ENCODE peak calls at places on chromosome 4, in four cellular contexts. M is neural progenitor cell, D is cardiac muscle cell, E is GM12864. U is an unnamed sample.
A peak's percentile ranks its signal among the peaks of the same experiment; 100 is the strongest.

GRCh38 chr4:120709986-120710385 is 212.5 kb downstream of the PRDM5 start:
- DNase-seq in M (no peak), D (no peak), E (no peak), U (no peak)

GRCh38 chr4:128854433-128854832 is 44.9 kb downstream of the JADE1 start:
- DNase-seq in M (no peak), D (no peak), E (no peak), U (peak; percentile 52)

GRCh38 chr4:20711335-20711734 is 11.1 kb downstream of the PACRGL start:
- DNase-seq in M (no peak), D (no peak), E (no peak), U (no peak)

GRCh38 chr4:118308306-118309030 is 44.3 kb downstream of the PRSS12 start:
- DNase-seq in M (no peak), D (no peak), E (no peak), U (no peak)

GRCh38 chr4:84573738-84574720 is 8.9 kb upstream of the CDS1 start:
- DNase-seq in M (no peak), D (no peak), E (no peak), U (no peak)

GRCh38 chr4:151744614-151745013 is 16.2 kb downstream of the GATB start:
- DNase-seq in M (no peak), D (no peak), E (no peak), U (peak; percentile 43)

GRCh38 chr4:182738283-182739047 is 178.7 kb downstream of the DCTD start:
- DNase-seq in M (no peak), D (no peak), E (no peak), U (no peak)

GRCh38 chr4:107210450-107211239 is 174.5 kb upstream of the DKK2 start:
- DNase-seq in M (no peak), D (peak; percentile 8), E (no peak), U (no peak)

GRCh38 chr4:95732061-95732460 is 107.8 kb upstream of the PDHA2 start:
- DNase-seq in M (no peak), D (no peak), E (no peak), U (no peak)

GRCh38 chr4:118099106-118099505 is 64.8 kb downstream of the NDST3 start:
- DNase-seq in M (no peak), D (no peak), E (no peak), U (no peak)

GRCh38 chr4:76197971-76198410 is 15.6 kb downstream of the SCARB2 start:
- DNase-seq in M (peak; percentile 45), D (no peak), E (no peak), U (peak; percentile 57)

GRCh38 chr4:122930877-122931276 is 8.5 kb upstream of the NUDT6 start:
- DNase-seq in M (no peak), D (peak; percentile 5), E (no peak), U (no peak)

GRCh38 chr4:41400296-41400695 is 137.7 kb upstream of the LIMCH1 start:
- DNase-seq in M (no peak), D (no peak), E (no peak), U (no peak)

GRCh38 chr4:2791518-2792395 is 1.1 kb upstream of the SH3BP2 start:
- DNase-seq in M (peak; percentile 1), D (no peak), E (no peak), U (peak; percentile 0)

GRCh38 chr4:75790024-75790423 is 65.6 kb downstream of the USO1 start:
- DNase-seq in M (no peak), D (no peak), E (no peak), U (no peak)

GRCh38 chr4:87058272-87059073 is 123.7 kb downstream of the AFF1 start:
- DNase-seq in M (peak; percentile 72), D (no peak), E (no peak), U (peak; percentile 42)

GRCh38 chr4:93687304-93687703 is 141.2 kb upstream of the ATOH1 start:
- DNase-seq in M (no peak), D (no peak), E (no peak), U (no peak)

GRCh38 chr4:22029803-22030202 is 81.2 kb upstream of the KCNIP4 start:
- DNase-seq in M (no peak), D (no peak), E (no peak), U (no peak)

GRCh38 chr4:31649878-31650277 is 929.7 kb downstream of the PCDH7 start:
- DNase-seq in M (no peak), D (no peak), E (no peak), U (no peak)

GRCh38 chr4:20890752-20891151 is 190.5 kb downstream of the PACRGL start:
- DNase-seq in M (no peak), D (no peak), E (no peak), U (no peak)

GRCh38 chr4:24973471-24974251 is 57.1 kb downstream of the LGI2 start:
- DNase-seq in M (no peak), D (no peak), E (no peak), U (no peak)

GRCh38 chr4:122898370-122899150 is 23.8 kb downstream of the NUDT6 start:
- DNase-seq in M (no peak), D (no peak), E (no peak), U (no peak)

GRCh38 chr4:128553665-128554515 is 255.6 kb upstream of the JADE1 start:
- DNase-seq in M (no peak), D (no peak), E (no peak), U (no peak)

GRCh38 chr4:74056858-74057562 is 18.5 kb upstream of the CXCL3 start:
- DNase-seq in M (no peak), D (no peak), E (no peak), U (no peak)

GRCh38 chr4:64799751-64800150 is 390.5 kb upstream of the TECRL start:
- DNase-seq in M (peak; percentile 28), D (peak; percentile 5), E (no peak), U (peak; percentile 7)

GRCh38 chr4:158578476-158578875 is 56.8 kb downstream of the RXFP1 start:
- DNase-seq in M (no peak), D (peak; percentile 31), E (no peak), U (no peak)

GRCh38 chr4:124884316-124884715 is 171.8 kb upstream of the ANKRD50 start:
- DNase-seq in M (no peak), D (no peak), E (no peak), U (no peak)

GRCh38 chr4:82044141-82044993 is 329.4 kb downstream of the HNRNPD start:
- DNase-seq in M (peak; percentile 88), D (peak; percentile 87), E (no peak), U (no peak)

GRCh38 chr4:101584306-101584705 is 206.2 kb upstream of the BANK1 start:
- DNase-seq in M (no peak), D (no peak), E (no peak), U (no peak)

GRCh38 chr4:7337196-7338058 is 97.3 kb downstream of the PSAPL1 start:
- DNase-seq in M (no peak), D (no peak), E (no peak), U (no peak)
- TF ChIP-seq CTCF in M (no peak), D (no peak), E (no peak), U (no peak)

DNA sequence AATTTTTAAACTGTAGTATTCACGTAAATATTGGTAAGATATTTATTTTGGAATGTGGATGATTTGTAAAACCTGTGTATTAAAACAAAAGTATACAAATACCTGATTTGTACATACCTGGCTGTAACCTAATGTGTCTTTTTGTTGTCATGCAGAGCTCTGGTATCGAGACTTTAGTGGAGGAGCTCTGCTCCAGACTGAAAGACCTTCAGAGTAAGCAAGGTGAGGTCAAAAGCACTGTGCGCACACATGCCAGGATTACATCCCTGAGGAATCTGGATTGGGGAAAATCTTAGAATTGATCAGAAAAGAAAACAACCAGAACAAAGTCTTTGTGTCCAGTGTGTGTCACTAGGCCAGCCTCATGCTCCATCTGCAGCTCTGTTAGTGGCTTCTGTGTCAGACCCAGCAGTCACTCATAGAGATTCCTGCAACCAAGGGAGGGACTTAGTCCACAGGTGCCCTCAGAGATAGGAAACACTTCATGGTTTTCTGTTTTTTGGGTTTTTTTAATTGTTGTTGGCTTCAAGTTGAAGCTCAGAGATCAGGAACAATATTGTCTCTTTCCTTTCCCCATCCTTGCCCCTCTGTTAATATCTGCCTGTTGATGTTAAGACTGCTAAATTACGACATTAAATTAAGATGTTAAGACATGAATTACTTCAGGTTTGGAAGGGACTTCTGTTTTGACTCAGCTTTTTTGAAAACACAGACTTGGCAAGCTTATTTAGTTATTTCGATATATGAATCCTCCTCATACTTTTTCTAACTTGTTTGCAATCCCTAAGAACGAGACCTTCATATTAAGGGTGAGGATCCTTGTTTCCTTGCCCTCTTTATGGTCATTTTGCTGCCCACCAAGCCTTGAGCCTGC is 52.4 kb upstream of the TBC1D14 start:
- DNase-seq in M (no peak), D (no peak), E (no peak), U (no peak)
- H3K4me3 ChIP-seq in M (no peak overlapping the region), D (no peak overlapping the region), E (no peak overlapping the region), U (no peak overlapping the region)

GRCh38 chr4:98996056-98996941 is 778 bp downstream of the METAP1 start:
- DNase-seq in M (peak; percentile 56), D (peak; percentile 49), E (peak; percentile 13), U (peak; percentile 46)

GRCh38 chr4:98997176-98997575 is 1.7 kb downstream of the METAP1 start:
- DNase-seq in M (no peak), D (peak; percentile 21), E (no peak), U (no peak)

GRCh38 chr4:98993419-98994071 is 2.0 kb upstream of the METAP1 start:
- DNase-seq in M (no peak), D (no peak), E (no peak), U (no peak)

GRCh38 chr4:98994474-98995182 is 893 bp upstream of the METAP1 start:
- DNase-seq in M (peak; percentile 35), D (peak; percentile 28), E (no peak), U (no peak)

DNA sequence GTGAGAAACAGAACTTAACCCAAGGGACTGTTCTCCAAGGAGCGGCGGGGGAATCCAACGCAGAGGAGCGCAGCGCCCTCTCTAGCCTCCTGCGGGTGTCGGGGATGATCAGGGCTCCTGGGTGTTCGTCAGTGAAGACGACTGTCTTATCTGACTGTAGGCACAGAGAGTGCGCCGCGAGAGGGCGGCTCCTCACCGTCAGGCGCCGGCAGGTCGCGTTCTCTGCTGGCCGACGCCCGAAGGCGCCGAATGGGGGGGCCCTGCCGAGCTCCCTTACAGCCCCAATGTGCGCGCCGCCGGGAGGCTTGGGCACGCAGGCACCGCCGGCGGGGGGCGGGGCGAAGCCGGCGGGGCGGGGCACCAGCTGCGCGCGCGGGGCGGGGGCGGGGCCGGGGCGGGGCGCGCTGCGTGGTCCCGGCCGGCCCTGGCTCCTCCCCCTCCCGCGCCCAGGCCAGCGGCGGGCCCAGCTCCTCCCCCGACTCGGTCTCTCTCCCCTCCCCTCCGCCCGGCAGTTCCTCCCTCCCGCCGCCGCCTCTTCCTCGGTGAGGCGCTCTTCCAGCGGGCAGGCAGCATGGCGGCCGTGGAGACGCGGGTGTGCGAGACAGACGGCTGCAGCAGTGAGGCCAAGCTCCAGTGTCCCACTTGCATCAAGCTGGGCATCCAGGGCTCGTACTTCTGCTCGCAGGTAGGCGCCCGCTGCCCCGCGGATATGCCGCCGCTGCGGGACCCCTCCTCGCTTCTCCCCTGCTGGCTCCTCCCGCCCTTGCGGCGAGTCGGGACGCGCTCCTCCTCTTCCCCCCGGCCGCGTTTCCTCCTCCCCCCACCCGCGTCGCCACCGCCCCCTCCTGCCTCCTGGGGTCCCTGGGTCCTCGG is at the start of gene METAP1:
- DNase-seq in M (peak; percentile 98), D (peak; percentile 97), E (peak; percentile 91), U (peak; percentile 98)
- TF ChIP-seq CTCF in M (peak; percentile 59), D (peak; percentile 60), E (peak; percentile 72), U (peak; percentile 67)

DNA sequence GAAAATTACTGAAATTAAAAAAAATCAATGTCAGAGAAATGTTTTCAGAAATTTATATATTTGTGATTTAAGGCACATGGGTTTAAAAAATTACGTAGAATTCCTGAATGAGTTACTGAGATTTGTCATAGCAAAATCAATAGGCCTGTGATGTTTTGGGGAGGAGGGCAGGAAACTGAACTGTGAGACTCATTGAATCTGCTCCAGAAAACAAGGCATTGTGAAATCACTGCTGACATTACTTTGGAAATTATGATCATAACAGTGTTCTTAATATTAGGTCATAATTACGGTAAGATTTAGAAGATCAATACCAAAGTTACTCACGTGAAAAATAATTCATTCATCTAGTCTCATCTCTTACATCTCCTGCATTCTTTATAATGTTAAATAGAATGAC is 5.3 kb downstream of the FGF5 start:
- DNase-seq in M (no peak), D (no peak), E (no peak), U (no peak)
- H3K4me3 ChIP-seq in M (no peak overlapping the region), D (no peak overlapping the region), E (no peak overlapping the region), U (no peak overlapping the region)

GRCh38 chr4:926538-926937 is 5.6 kb downstream of the GAK start:
- DNase-seq in M (peak; percentile 72), D (peak; percentile 62), E (no peak), U (peak; percentile 33)
- TF ChIP-seq CTCF in M (peak; percentile 63), D (peak; percentile 55), E (peak; percentile 56), U (peak; percentile 31)

U was measured in GM12865.